ENCODE peak calls at places on chromosomes 5 and 9, in four cellular contexts. O is IMR-90, U is K562, I is HepG2. F is an unnamed sample.

GRCh38 chr5:175464414-175465233 is 13.7 kb upstream of the SFXN1 start:
- DNase-seq in O (peak; percentile 36), U (peak; percentile 54), I (peak; percentile 60), F (peak; percentile 67)

GRCh38 chr9:137757613-137758029 is 120.0 kb upstream of the CACNA1B start:
- DNase-seq in O (peak; percentile 86), U (no peak), I (no peak), F (no peak)

GRCh38 chr5:401216-402034 is 41.6 kb upstream of the EXOC3 start:
- DNase-seq in O (no peak), U (no peak), I (no peak), F (no peak)

GRCh38 chr5:39130716-39131115 is 56.5 kb upstream of the RICTOR start:
- DNase-seq in O (no peak), U (no peak), I (no peak), F (no peak)

GRCh38 chr9:33137271-33137670 is 29.9 kb downstream of the B4GALT1 start:
- DNase-seq in O (no peak), U (no peak), I (no peak), F (no peak)

GRCh38 chr5:122183098-122183794 is 53.9 kb downstream of the ZNF474 start:
- DNase-seq in O (peak; percentile 76), U (no peak), I (no peak), F (no peak)

GRCh38 chr9:96232539-96233241 is 69.3 kb downstream of the HSD17B3 start:
- DNase-seq in O (peak; percentile 56), U (peak; percentile 39), I (peak; percentile 41), F (peak; percentile 57)

GRCh38 chr9:32069169-32069813 is 315.2 kb upstream of the ACO1 start:
- DNase-seq in O (no peak), U (no peak), I (peak; percentile 2), F (no peak)

GRCh38 chr9:129109952-129110739 is 447 bp downstream of the CRAT start:
- DNase-seq in O (peak; percentile 28), U (no peak), I (peak; percentile 18), F (peak; percentile 40)

GRCh38 chr9:95667789-95668188 is 151.0 kb upstream of the PTCH1 start:
- DNase-seq in O (no peak), U (no peak), I (no peak), F (no peak)

GRCh38 chr9:8816361-8816760 is 1016.8 kb upstream of the DMAC1 start:
- DNase-seq in O (no peak), U (no peak), I (no peak), F (no peak)

GRCh38 chr9:117719161-117719560 is 15.0 kb downstream of the TLR4 start:
- DNase-seq in O (no peak), U (no peak), I (no peak), F (no peak)

GRCh38 chr5:59487838-59488729 is 405.4 kb downstream of the PDE4D start:
- DNase-seq in O (no peak), U (no peak), I (no peak), F (peak; percentile 75)

GRCh38 chr5:8270246-8270645 is 401.3 kb downstream of the MTRR start:
- DNase-seq in O (no peak), U (no peak), I (no peak), F (no peak)

GRCh38 chr5:156147251-156147947 is 179.6 kb upstream of the SGCD start:
- DNase-seq in O (peak; percentile 87), U (no peak), I (no peak), F (peak; percentile 91)
- TF ChIP-seq MAZ in O (no peak), U (no peak), I (no peak), F (no peak)

DNA sequence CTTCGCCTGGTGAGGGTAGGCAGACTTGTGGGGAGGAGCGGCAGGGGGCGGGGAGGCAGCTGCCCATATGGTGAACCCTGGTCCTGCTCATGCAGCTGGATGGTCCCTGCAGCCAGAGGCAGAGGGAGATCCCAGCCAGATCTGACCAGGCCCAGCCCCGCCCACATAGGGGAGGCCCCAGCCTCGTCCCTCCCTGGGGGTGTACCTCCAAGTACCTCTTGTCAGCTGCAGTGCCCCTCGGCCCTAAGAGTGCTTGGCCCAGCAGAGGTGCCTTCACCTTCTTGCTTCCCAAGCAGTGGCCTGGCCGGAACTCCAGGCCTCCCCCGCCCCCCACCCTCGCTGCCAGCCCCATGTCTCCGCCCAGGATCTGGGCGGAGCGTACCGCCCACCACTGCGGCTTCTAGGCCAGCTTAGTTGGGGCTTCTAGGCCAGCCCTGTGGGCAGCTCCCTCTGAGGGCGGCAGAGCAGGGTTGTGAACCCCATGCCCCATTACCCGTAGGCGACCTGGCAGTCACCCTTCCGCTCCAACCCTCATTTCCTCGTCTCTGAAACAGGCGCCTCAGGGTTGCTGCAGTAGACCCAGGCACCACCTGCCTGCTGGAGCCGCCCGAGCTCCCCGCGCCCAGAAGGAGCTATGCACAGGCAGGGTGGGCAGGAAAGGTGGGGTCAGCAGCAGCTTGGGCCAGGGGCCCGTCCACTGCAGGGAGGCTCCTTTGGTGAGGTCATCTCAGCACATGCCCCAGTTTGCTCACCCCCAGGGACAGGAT is at the start of gene SARDH:
- DNase-seq in O (peak; percentile 47), U (peak; percentile 75), I (peak; percentile 77), F (peak; percentile 55)
- TF ChIP-seq MAZ in O (peak; percentile 42), U (no peak), I (peak; percentile 38), F (no peak)

GRCh38 chr5:157819502-157820125 is 39.3 kb downstream of the CLINT1 start:
- DNase-seq in O (no peak), U (no peak), I (peak; percentile 10), F (no peak)
- TF ChIP-seq MAZ in O (no peak), U (no peak), I (no peak), F (no peak)

GRCh38 chr9:116646661-116647514 is 40.2 kb upstream of the TRIM32 start:
- DNase-seq in O (peak; percentile 61), U (no peak), I (peak; percentile 37), F (peak; percentile 53)
- TF ChIP-seq MAZ in O (no peak), U (no peak), I (no peak), F (no peak)

DNA sequence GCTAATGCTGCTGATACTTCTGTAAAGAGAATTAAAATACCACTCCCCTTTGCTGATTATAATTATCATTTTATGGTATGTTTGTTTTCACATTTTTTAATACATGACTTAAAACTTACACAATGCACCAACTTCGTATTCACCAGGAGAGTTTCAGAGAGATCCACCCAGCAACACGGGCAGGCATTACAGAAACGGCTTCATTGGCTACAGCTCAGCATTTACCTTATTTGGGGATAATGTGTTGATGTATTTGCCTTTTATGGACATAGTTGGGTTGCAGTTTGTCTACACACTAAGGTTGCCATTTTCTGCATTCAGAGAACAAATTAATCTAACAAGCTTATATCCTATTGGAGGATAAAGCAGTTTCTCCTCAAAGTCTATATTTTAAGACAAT is 423.6 kb downstream of the PRDM9 start:
- DNase-seq in O (no peak), U (no peak), I (no peak), F (peak; percentile 13)
- TF ChIP-seq MAZ in O (no peak), U (no peak), I (no peak), F (no peak)

DNA sequence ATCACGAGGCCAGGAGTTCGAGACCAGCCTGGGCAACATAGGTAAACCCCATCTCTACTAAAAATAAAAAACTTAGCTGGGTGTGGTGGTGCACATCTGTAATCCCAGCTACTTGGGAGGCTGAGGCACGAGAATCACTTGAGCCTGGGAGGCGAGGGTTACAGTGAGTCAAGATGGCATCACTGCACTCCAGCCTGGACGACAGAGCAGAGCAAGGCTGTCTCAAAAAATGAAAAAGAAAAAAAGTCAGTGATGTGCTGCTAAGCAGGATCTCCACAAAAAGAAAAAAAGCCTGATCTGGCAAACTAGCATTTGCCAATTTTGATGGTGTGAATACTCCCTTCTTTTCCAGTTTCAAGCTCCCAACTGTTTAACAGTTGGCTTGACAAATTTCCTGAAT is 21.9 kb downstream of the F2R start:
- DNase-seq in O (peak; percentile 39), U (no peak), I (no peak), F (no peak)
- TF ChIP-seq MAZ in O (no peak), U (no peak), I (no peak), F (no peak)

DNA sequence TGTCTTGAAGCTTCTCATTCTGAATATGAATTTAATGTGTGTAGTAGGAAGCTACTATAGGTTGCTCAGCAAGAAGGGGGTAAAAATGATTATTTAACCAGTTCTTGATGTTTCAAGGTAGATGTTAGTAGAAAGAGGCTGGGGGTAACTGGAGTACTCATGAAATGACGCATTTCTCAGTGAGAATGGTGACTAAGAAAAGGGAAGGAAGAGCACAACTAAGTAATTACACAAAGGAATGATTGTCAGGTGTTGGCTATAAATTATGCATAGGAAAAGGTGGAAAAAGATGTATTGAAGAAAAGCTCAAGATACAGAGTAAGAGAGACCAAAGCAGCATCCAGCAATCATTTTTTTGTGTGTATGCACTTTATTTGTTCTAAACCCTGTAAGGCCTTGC is 1.4 kb upstream of the PSIP1 start:
- DNase-seq in O (no peak), U (no peak), I (no peak), F (no peak)
- TF ChIP-seq MAZ in O (no peak), U (no peak), I (no peak), F (no peak)

F was measured in A549.